ENCODE peak calls at places on chromosomes 16 and 17, in ten cellular contexts. One of them, this sample, is unnamed.

GRCh38 chr17:163514-164103 is 17.8 kb downstream of the DOC2B start:
- DNase-seq in suprapubic skin: no peak
- DNase-seq in NB4: no peak
- DNase-seq in heart left ventricle: no peak
- DNase-seq in Calu3: peak
- DNase-seq in GM23338: peak
- DNase-seq in BE2C: no peak
- DNase-seq in esophagus squamous epithelium: no peak
- DNase-seq in HFF-Myc: no peak
- DNase-seq in AG10803: no peak
- DNase-seq in this sample: no peak

GRCh38 chr16:85338638-85338982 is 226.3 kb upstream of the CIBAR2 start:
- DNase-seq in suprapubic skin: no peak
- DNase-seq in NB4: no peak
- DNase-seq in heart left ventricle: no peak
- DNase-seq in Calu3: no peak
- DNase-seq in GM23338: no peak
- DNase-seq in BE2C: no peak
- DNase-seq in esophagus squamous epithelium: no peak
- DNase-seq in HFF-Myc: no peak
- DNase-seq in AG10803: no peak
- DNase-seq in this sample: no peak

GRCh38 chr17:77312786-77313599 is 172.2 kb downstream of the SEC14L1 start:
- DNase-seq in suprapubic skin: peak
- DNase-seq in NB4: no peak
- DNase-seq in heart left ventricle: peak
- DNase-seq in Calu3: no peak
- DNase-seq in GM23338: no peak
- DNase-seq in BE2C: no peak
- DNase-seq in esophagus squamous epithelium: no peak
- DNase-seq in HFF-Myc: no peak
- DNase-seq in AG10803: peak
- DNase-seq in this sample: no peak

GRCh38 chr17:66317629-66318028 is 15.2 kb downstream of the PRKCA start:
- DNase-seq in suprapubic skin: no peak
- DNase-seq in NB4: no peak
- DNase-seq in heart left ventricle: no peak
- DNase-seq in Calu3: no peak
- DNase-seq in GM23338: no peak
- DNase-seq in BE2C: no peak
- DNase-seq in esophagus squamous epithelium: no peak
- DNase-seq in HFF-Myc: no peak
- DNase-seq in AG10803: peak
- DNase-seq in this sample: no peak

GRCh38 chr16:58011652-58012051 is 10.4 kb downstream of the USB1 start:
- DNase-seq in suprapubic skin: no peak
- DNase-seq in NB4: no peak
- DNase-seq in heart left ventricle: no peak
- DNase-seq in Calu3: no peak
- DNase-seq in GM23338: no peak
- DNase-seq in BE2C: no peak
- DNase-seq in esophagus squamous epithelium: no peak
- DNase-seq in HFF-Myc: no peak
- DNase-seq in AG10803: peak
- DNase-seq in this sample: no peak

GRCh38 chr16:61654962-61655361 is 381.3 kb downstream of the CDH8 start:
- DNase-seq in suprapubic skin: no peak
- DNase-seq in NB4: no peak
- DNase-seq in heart left ventricle: no peak
- DNase-seq in Calu3: no peak
- DNase-seq in GM23338: peak
- DNase-seq in BE2C: no peak
- DNase-seq in esophagus squamous epithelium: no peak
- DNase-seq in HFF-Myc: no peak
- DNase-seq in AG10803: no peak
- DNase-seq in this sample: no peak

GRCh38 chr17:41308251-41308917 is 725 bp downstream of the KRTAP16-1 start:
- DNase-seq in suprapubic skin: peak
- DNase-seq in NB4: peak
- DNase-seq in heart left ventricle: peak
- DNase-seq in Calu3: no peak
- DNase-seq in GM23338: no peak
- DNase-seq in BE2C: no peak
- DNase-seq in esophagus squamous epithelium: peak
- DNase-seq in HFF-Myc: no peak
- DNase-seq in AG10803: peak
- DNase-seq in this sample: no peak

GRCh38 chr17:35097776-35098175 is 21.9 kb downstream of the RAD51D start:
- DNase-seq in suprapubic skin: no peak
- DNase-seq in NB4: no peak
- DNase-seq in heart left ventricle: no peak
- DNase-seq in Calu3: no peak
- DNase-seq in GM23338: no peak
- DNase-seq in BE2C: no peak
- DNase-seq in esophagus squamous epithelium: no peak
- DNase-seq in HFF-Myc: no peak
- DNase-seq in AG10803: no peak
- DNase-seq in this sample: no peak

GRCh38 chr16:49557070-49557446 is 183.5 kb downstream of the C16orf78 start:
- DNase-seq in suprapubic skin: no peak
- DNase-seq in NB4: no peak
- DNase-seq in heart left ventricle: no peak
- DNase-seq in Calu3: no peak
- DNase-seq in GM23338: peak
- DNase-seq in BE2C: no peak
- DNase-seq in esophagus squamous epithelium: no peak
- DNase-seq in HFF-Myc: no peak
- DNase-seq in AG10803: no peak
- DNase-seq in this sample: no peak

GRCh38 chr16:12260647-12261262 is 284.2 kb downstream of the SNX29 start:
- DNase-seq in suprapubic skin: no peak
- DNase-seq in NB4: peak
- DNase-seq in heart left ventricle: peak
- DNase-seq in Calu3: no peak
- DNase-seq in GM23338: peak
- DNase-seq in BE2C: peak
- DNase-seq in esophagus squamous epithelium: no peak
- DNase-seq in HFF-Myc: no peak
- DNase-seq in AG10803: no peak
- DNase-seq in this sample: no peak

GRCh38 chr17:80815151-80815561 is 176.5 kb upstream of the CHMP6 start:
- DNase-seq in suprapubic skin: no peak
- DNase-seq in NB4: no peak
- DNase-seq in heart left ventricle: no peak
- DNase-seq in Calu3: no peak
- DNase-seq in GM23338: no peak
- DNase-seq in BE2C: no peak
- DNase-seq in esophagus squamous epithelium: no peak
- DNase-seq in HFF-Myc: no peak
- DNase-seq in AG10803: no peak
- DNase-seq in this sample: peak

GRCh38 chr17:63512388-63512787 is 10.8 kb upstream of the KCNH6 start:
- DNase-seq in suprapubic skin: no peak
- DNase-seq in NB4: no peak
- DNase-seq in heart left ventricle: no peak
- DNase-seq in Calu3: no peak
- DNase-seq in GM23338: no peak
- DNase-seq in BE2C: no peak
- DNase-seq in esophagus squamous epithelium: no peak
- DNase-seq in HFF-Myc: no peak
- DNase-seq in AG10803: no peak
- DNase-seq in this sample: no peak

GRCh38 chr16:11047939-11048500 is 103.7 kb downstream of the CLEC16A start:
- DNase-seq in suprapubic skin: no peak
- DNase-seq in NB4: no peak
- DNase-seq in heart left ventricle: no peak
- DNase-seq in Calu3: no peak
- DNase-seq in GM23338: no peak
- DNase-seq in BE2C: no peak
- DNase-seq in esophagus squamous epithelium: no peak
- DNase-seq in HFF-Myc: no peak
- DNase-seq in AG10803: no peak
- DNase-seq in this sample: peak

GRCh38 chr16:89360760-89361435 is 129.5 kb downstream of the ANKRD11 start:
- DNase-seq in suprapubic skin: no peak
- DNase-seq in NB4: peak
- DNase-seq in heart left ventricle: no peak
- DNase-seq in Calu3: no peak
- DNase-seq in GM23338: no peak
- DNase-seq in BE2C: no peak
- DNase-seq in esophagus squamous epithelium: no peak
- DNase-seq in HFF-Myc: no peak
- DNase-seq in AG10803: no peak
- DNase-seq in this sample: no peak

GRCh38 chr16:66874079-66874775 is 6.1 kb upstream of the PDP2 start:
- DNase-seq in suprapubic skin: no peak
- DNase-seq in NB4: peak
- DNase-seq in heart left ventricle: no peak
- DNase-seq in Calu3: no peak
- DNase-seq in GM23338: peak
- DNase-seq in BE2C: no peak
- DNase-seq in esophagus squamous epithelium: no peak
- DNase-seq in HFF-Myc: no peak
- DNase-seq in AG10803: peak
- DNase-seq in this sample: no peak

GRCh38 chr16:881219-882097 is 80.9 kb upstream of the GNG13 start:
- DNase-seq in suprapubic skin: no peak
- DNase-seq in NB4: no peak
- DNase-seq in heart left ventricle: no peak
- DNase-seq in Calu3: no peak
- DNase-seq in GM23338: no peak
- DNase-seq in BE2C: no peak
- DNase-seq in esophagus squamous epithelium: no peak
- DNase-seq in HFF-Myc: no peak
- DNase-seq in AG10803: no peak
- DNase-seq in this sample: no peak

GRCh38 chr16:72927199-72928088 is 120.5 kb downstream of the ZFHX3 start:
- DNase-seq in suprapubic skin: peak
- DNase-seq in NB4: peak
- DNase-seq in heart left ventricle: no peak
- DNase-seq in Calu3: peak
- DNase-seq in GM23338: no peak
- DNase-seq in BE2C: peak
- DNase-seq in esophagus squamous epithelium: no peak
- DNase-seq in HFF-Myc: no peak
- DNase-seq in AG10803: peak
- DNase-seq in this sample: no peak
- TF ChIP-seq CTCF in suprapubic skin: no peak
- TF ChIP-seq CTCF in NB4: no peak
- TF ChIP-seq CTCF in heart left ventricle: no peak
- TF ChIP-seq CTCF in Calu3: no peak
- TF ChIP-seq CTCF in GM23338: peak
- TF ChIP-seq CTCF in BE2C: no peak
- TF ChIP-seq CTCF in esophagus squamous epithelium: no peak
- TF ChIP-seq CTCF in HFF-Myc: no peak
- TF ChIP-seq CTCF in AG10803: peak
- TF ChIP-seq CTCF in this sample: no peak

GRCh38 chr17:68327823-68328557 is 36.7 kb downstream of the ARSG start:
- DNase-seq in suprapubic skin: no peak
- DNase-seq in NB4: peak
- DNase-seq in heart left ventricle: no peak
- DNase-seq in Calu3: no peak
- DNase-seq in GM23338: no peak
- DNase-seq in BE2C: no peak
- DNase-seq in esophagus squamous epithelium: no peak
- DNase-seq in HFF-Myc: no peak
- DNase-seq in AG10803: no peak
- DNase-seq in this sample: no peak
- TF ChIP-seq CTCF in suprapubic skin: no peak
- TF ChIP-seq CTCF in NB4: peak
- TF ChIP-seq CTCF in heart left ventricle: no peak
- TF ChIP-seq CTCF in Calu3: no peak
- TF ChIP-seq CTCF in GM23338: peak
- TF ChIP-seq CTCF in BE2C: no peak
- TF ChIP-seq CTCF in esophagus squamous epithelium: no peak
- TF ChIP-seq CTCF in HFF-Myc: no peak
- TF ChIP-seq CTCF in AG10803: no peak
- TF ChIP-seq CTCF in this sample: no peak

GRCh38 chr17:58535431-58535830 is 21.0 kb upstream of the MTMR4 start:
- DNase-seq in suprapubic skin: no peak
- DNase-seq in NB4: no peak
- DNase-seq in heart left ventricle: no peak
- DNase-seq in Calu3: no peak
- DNase-seq in GM23338: no peak
- DNase-seq in BE2C: no peak
- DNase-seq in esophagus squamous epithelium: no peak
- DNase-seq in HFF-Myc: no peak
- DNase-seq in AG10803: peak
- DNase-seq in this sample: no peak

GRCh38 chr17:58534901-58535421 is 20.5 kb upstream of the MTMR4 start:
- DNase-seq in suprapubic skin: no peak
- DNase-seq in NB4: peak
- DNase-seq in heart left ventricle: peak
- DNase-seq in Calu3: no peak
- DNase-seq in GM23338: no peak
- DNase-seq in BE2C: no peak
- DNase-seq in esophagus squamous epithelium: no peak
- DNase-seq in HFF-Myc: no peak
- DNase-seq in AG10803: peak
- DNase-seq in this sample: no peak

GRCh38 chr17:58532555-58532951 is 18.1 kb upstream of the MTMR4 start:
- DNase-seq in suprapubic skin: no peak
- DNase-seq in NB4: no peak
- DNase-seq in heart left ventricle: no peak
- DNase-seq in Calu3: no peak
- DNase-seq in GM23338: no peak
- DNase-seq in BE2C: no peak
- DNase-seq in esophagus squamous epithelium: no peak
- DNase-seq in HFF-Myc: no peak
- DNase-seq in AG10803: no peak
- DNase-seq in this sample: no peak

GRCh38 chr17:58533616-58534188 is 19.3 kb upstream of the MTMR4 start:
- DNase-seq in suprapubic skin: no peak
- DNase-seq in NB4: no peak
- DNase-seq in heart left ventricle: no peak
- DNase-seq in Calu3: no peak
- DNase-seq in GM23338: no peak
- DNase-seq in BE2C: no peak
- DNase-seq in esophagus squamous epithelium: no peak
- DNase-seq in HFF-Myc: no peak
- DNase-seq in AG10803: no peak
- DNase-seq in this sample: no peak

GRCh38 chr17:58534331-58534730 is 19.9 kb upstream of the MTMR4 start:
- DNase-seq in suprapubic skin: no peak
- DNase-seq in NB4: no peak
- DNase-seq in heart left ventricle: no peak
- DNase-seq in Calu3: no peak
- DNase-seq in GM23338: peak
- DNase-seq in BE2C: no peak
- DNase-seq in esophagus squamous epithelium: no peak
- DNase-seq in HFF-Myc: no peak
- DNase-seq in AG10803: no peak
- DNase-seq in this sample: no peak
- TF ChIP-seq CTCF in suprapubic skin: no peak
- TF ChIP-seq CTCF in NB4: no peak
- TF ChIP-seq CTCF in heart left ventricle: no peak
- TF ChIP-seq CTCF in Calu3: no peak
- TF ChIP-seq CTCF in GM23338: no peak
- TF ChIP-seq CTCF in BE2C: peak
- TF ChIP-seq CTCF in esophagus squamous epithelium: no peak
- TF ChIP-seq CTCF in HFF-Myc: no peak
- TF ChIP-seq CTCF in AG10803: no peak
- TF ChIP-seq CTCF in this sample: no peak

GRCh38 chr17:65278050-65278819 is 141.1 kb downstream of the RGS9 start:
- DNase-seq in suprapubic skin: no peak
- DNase-seq in NB4: peak
- DNase-seq in heart left ventricle: peak
- DNase-seq in Calu3: peak
- DNase-seq in GM23338: peak
- DNase-seq in BE2C: peak
- DNase-seq in esophagus squamous epithelium: no peak
- DNase-seq in HFF-Myc: no peak
- DNase-seq in AG10803: peak
- DNase-seq in this sample: peak
- TF ChIP-seq CTCF in suprapubic skin: peak
- TF ChIP-seq CTCF in NB4: peak
- TF ChIP-seq CTCF in heart left ventricle: peak
- TF ChIP-seq CTCF in Calu3: peak
- TF ChIP-seq CTCF in GM23338: peak
- TF ChIP-seq CTCF in BE2C: peak
- TF ChIP-seq CTCF in esophagus squamous epithelium: no peak
- TF ChIP-seq CTCF in HFF-Myc: peak
- TF ChIP-seq CTCF in AG10803: peak
- TF ChIP-seq CTCF in this sample: no peak

This sample was measured in ascending aorta.